ENCODE peak calls at places on chromosome 9, in four cellular contexts. C is NCI-H1092, B is HEK293T, R is iris pigment epithelial cell. U is an unnamed sample.

GRCh38 chr9:108748776-108749175 is 107.0 kb downstream of the ACTL7B start:
- DNase-seq in R (no peak), B (no peak), C (no peak), U (no peak)

GRCh38 chr9:134239130-134239888 is 74.9 kb upstream of the RNU6ATAC start:
- DNase-seq in R (no peak), B (no peak), C (no peak), U (no peak)

GRCh38 chr9:6715755-6716643 is 41.8 kb upstream of the KDM4C start:
- DNase-seq in C (peak; percentile 80), B (no peak), R (no peak), U (no peak)

GRCh38 chr9:123278361-123278760 is 10.0 kb upstream of the STRBP start:
- DNase-seq in B (no peak), C (no peak), R (no peak), U (no peak)

GRCh38 chr9:14415947-14416346 is 102.0 kb upstream of the NFIB start:
- DNase-seq in R (peak; percentile 81), C (no peak), B (no peak), U (peak; percentile 68)

GRCh38 chr9:14095272-14095671 is 218.7 kb downstream of the NFIB start:
- DNase-seq in R (no peak), B (no peak), C (no peak), U (no peak)

GRCh38 chr9:81535542-81536241 is 153.7 kb downstream of the TLE1 start:
- DNase-seq in B (no peak), R (peak; percentile 95), C (no peak), U (no peak)

GRCh38 chr9:130315446-130316226 is 50.1 kb downstream of the HMCN2 start:
- DNase-seq in B (no peak), R (no peak), C (no peak), U (no peak)

GRCh38 chr9:133538176-133538575 is 3.7 kb downstream of the ADAMTSL2 start:
- DNase-seq in B (no peak), R (no peak), C (no peak), U (no peak)

GRCh38 chr9:121538221-121538620 is 38.6 kb upstream of the GGTA1 start:
- DNase-seq in C (no peak), B (no peak), R (no peak), U (no peak)

GRCh38 chr9:120579750-120580590 is at the start of gene CDK5RAP2:
- DNase-seq in B (peak; percentile 92), C (peak; percentile 99), R (peak; percentile 99), U (peak; percentile 93)

GRCh38 chr9:133701981-133702797 is 36.0 kb downstream of the SARDH start:
- DNase-seq in C (no peak), R (peak; percentile 35), B (no peak), U (no peak)

GRCh38 chr9:79301549-79301948 is 270.2 kb upstream of the TLE4 start:
- DNase-seq in C (no peak), B (no peak), R (no peak), U (no peak)

U was measured in skeletal muscle cell.